ENCODE peak calls at places on chromosome X, in four cellular contexts. E is SK-N-SH, B is A549, U is GM23248. J is an unnamed sample.

GRCh38 chrX:106415276-106415895 is 196.4 kb upstream of the RADX start:
- DNase-seq in E (peak; percentile 26), B (peak; percentile 22), U (peak; percentile 43), J (no peak)

GRCh38 chrX:151974336-151975227 is at the start of gene GABRE:
- DNase-seq in E (peak; percentile 40), B (peak; percentile 52), U (peak; percentile 76), J (peak; percentile 53)

GRCh38 chrX:150649096-150649870 is 43.9 kb upstream of the MTMR1 start:
- DNase-seq in E (no peak), B (peak; percentile 43), U (peak; percentile 45), J (no peak)

GRCh38 chrX:69987691-69988090 is 62.0 kb downstream of the AWAT2 start:
- DNase-seq in E (no peak), B (no peak), U (no peak), J (no peak)

GRCh38 chrX:133191739-133192039 is 26.5 kb downstream of the TFDP3 start:
- DNase-seq in E (no peak), B (no peak), U (no peak), J (no peak)

GRCh38 chrX:76850851-76851250 is 423.3 kb downstream of the MAGEE1 start:
- DNase-seq in E (no peak), B (peak; percentile 0), U (peak; percentile 0), J (peak; percentile 17)

GRCh38 chrX:49876750-49877149 is 2.5 kb upstream of the USP27X start:
- DNase-seq in E (peak; percentile 49), B (peak; percentile 30), U (peak; percentile 42), J (no peak)

GRCh38 chrX:15815779-15816452 is 25.6 kb downstream of the ZRSR2 start:
- DNase-seq in E (peak; percentile 59), B (peak; percentile 44), U (peak; percentile 31), J (peak; percentile 15)

GRCh38 chrX:153226344-153227190 is 47.5 kb downstream of the MAGEA1 start:
- DNase-seq in E (no peak), B (peak; percentile 43), U (peak; percentile 58), J (peak; percentile 4)

GRCh38 chrX:119272882-119273806 is 37.1 kb downstream of the PGRMC1 start:
- DNase-seq in E (peak; percentile 27), B (no peak), U (peak; percentile 56), J (no peak)

GRCh38 chrX:31319586-31319985 is 247.7 kb upstream of the FTHL17 start:
- DNase-seq in E (no peak), B (no peak), U (no peak), J (no peak)

GRCh38 chrX:24982306-24982965 is 33.3 kb downstream of the ARX start:
- DNase-seq in E (no peak), B (no peak), U (peak; percentile 35), J (no peak)

GRCh38 chrX:70175338-70175737 is 1.9 kb upstream of the DGAT2L6 start:
- DNase-seq in E (no peak), B (no peak), U (no peak), J (no peak)

GRCh38 chrX:78571849-78572248 is 87.3 kb downstream of the RTL3 start:
- DNase-seq in E (no peak), B (no peak), U (no peak), J (no peak)

GRCh38 chrX:97639526-97639925 is 755.8 kb downstream of the RPA4 start:
- DNase-seq in E (no peak), B (no peak), U (no peak), J (no peak)

GRCh38 chrX:47483310-47484268 is 567 bp upstream of the ZNF41 start:
- DNase-seq in E (peak; percentile 49), B (peak; percentile 28), U (peak; percentile 60), J (peak; percentile 54)

GRCh38 chrX:13747836-13748235 is 13.3 kb downstream of the OFD1 start:
- DNase-seq in E (peak; percentile 27), B (peak; percentile 56), U (peak; percentile 70), J (peak; percentile 57)

GRCh38 chrX:96684339-96685204 is at the start of gene DIAPH2:
- DNase-seq in E (peak; percentile 69), B (peak; percentile 84), U (peak; percentile 84), J (peak; percentile 83)

GRCh38 chrX:109848451-109849050 is 115.5 kb upstream of the ACSL4 start:
- DNase-seq in E (peak; percentile 12), B (no peak), U (no peak), J (peak; percentile 10)

GRCh38 chrX:24999501-24999900 is 16.3 kb downstream of the ARX start:
- DNase-seq in E (no peak), B (no peak), U (no peak), J (no peak)

GRCh38 chrX:84501798-84502628 is at the start of gene HDX:
- DNase-seq in E (peak; percentile 56), B (peak; percentile 81), U (peak; percentile 92), J (peak; percentile 92)

GRCh38 chrX:124829930-124830329 is 483.6 kb downstream of the SH2D1A start:
- DNase-seq in E (no peak), B (no peak), U (no peak), J (no peak)

GRCh38 chrX:12327836-12328235 is 189.6 kb downstream of the FRMPD4 start:
- DNase-seq in E (no peak), B (no peak), U (no peak), J (no peak)

GRCh38 chrX:2710041-2710471 is 19.0 kb downstream of the CD99 start:
- DNase-seq in E (no peak), B (peak; percentile 88), U (peak; percentile 95), J (no peak)

GRCh38 chrX:46961574-46962279 is 49.5 kb downstream of the JADE3 start:
- DNase-seq in E (no peak), B (no peak), U (no peak), J (peak; percentile 2)

GRCh38 chrX:111100191-111100590 is 4.2 kb downstream of the PAK3 start:
- DNase-seq in E (peak; percentile 69), B (peak; percentile 43), U (peak; percentile 36), J (peak; percentile 61)

GRCh38 chrX:31449064-31449463 is 377.2 kb upstream of the FTHL17 start:
- DNase-seq in E (no peak), B (no peak), U (no peak), J (no peak)

GRCh38 chrX:41599507-41599906 is 89.3 kb upstream of the GPR34 start:
- DNase-seq in E (no peak), B (no peak), U (no peak), J (peak; percentile 16)

GRCh38 chrX:119669424-119670037 is 23.4 kb downstream of the SEPTIN6 start:
- DNase-seq in E (peak; percentile 60), B (no peak), U (peak; percentile 3), J (peak; percentile 80)

GRCh38 chrX:109629310-109629709 is 4.3 kb upstream of the KCNE5 start:
- DNase-seq in E (peak; percentile 36), B (no peak), U (no peak), J (peak; percentile 5)

GRCh38 chrX:34586936-34587335 is 70.1 kb downstream of the TMEM47 start:
- DNase-seq in E (no peak), B (no peak), U (no peak), J (no peak)

GRCh38 chrX:38105216-38105725 is 98.9 kb downstream of the SYTL5 start:
- DNase-seq in E (no peak), B (no peak), U (no peak), J (no peak)

GRCh38 chrX:41558531-41558930 is 111.4 kb downstream of the NYX start:
- DNase-seq in E (peak; percentile 8), B (peak; percentile 29), U (peak; percentile 55), J (peak; percentile 3)

GRCh38 chrX:27890611-27891010 is 82.8 kb downstream of the MAGEB10 start:
- DNase-seq in E (no peak), B (peak; percentile 53), U (peak; percentile 22), J (peak; percentile 1)

GRCh38 chrX:145865082-145865481 is 47.5 kb downstream of the SLITRK2 start:
- DNase-seq in E (no peak), B (no peak), U (no peak), J (no peak)

GRCh38 chrX:133670394-133670793 is 255.1 kb upstream of the GPC4 start:
- DNase-seq in E (peak; percentile 48), B (peak; percentile 30), U (peak; percentile 43), J (peak; percentile 64)

GRCh38 chrX:45778621-45779020 is 577.9 kb upstream of the DIPK2B start:
- DNase-seq in E (no peak), B (no peak), U (peak; percentile 50), J (no peak)
- H3K4me1 ChIP-seq in E (peaks cover 62% of the 10 kb centered on the region), B (peaks cover 93% of the 10 kb centered on the region), U (peaks cover 51% of the 10 kb centered on the region), J (no peaks in the 10 kb centered on the region)

GRCh38 chrX:108221481-108221880 is 129.9 kb downstream of the ATG4A start:
- DNase-seq in E (no peak), B (no peak), U (no peak), J (no peak)
- H3K4me3 ChIP-seq in E (no peak overlapping the region), B (no peak overlapping the region), U (no peak overlapping the region), J (no peak overlapping the region)

DNA sequence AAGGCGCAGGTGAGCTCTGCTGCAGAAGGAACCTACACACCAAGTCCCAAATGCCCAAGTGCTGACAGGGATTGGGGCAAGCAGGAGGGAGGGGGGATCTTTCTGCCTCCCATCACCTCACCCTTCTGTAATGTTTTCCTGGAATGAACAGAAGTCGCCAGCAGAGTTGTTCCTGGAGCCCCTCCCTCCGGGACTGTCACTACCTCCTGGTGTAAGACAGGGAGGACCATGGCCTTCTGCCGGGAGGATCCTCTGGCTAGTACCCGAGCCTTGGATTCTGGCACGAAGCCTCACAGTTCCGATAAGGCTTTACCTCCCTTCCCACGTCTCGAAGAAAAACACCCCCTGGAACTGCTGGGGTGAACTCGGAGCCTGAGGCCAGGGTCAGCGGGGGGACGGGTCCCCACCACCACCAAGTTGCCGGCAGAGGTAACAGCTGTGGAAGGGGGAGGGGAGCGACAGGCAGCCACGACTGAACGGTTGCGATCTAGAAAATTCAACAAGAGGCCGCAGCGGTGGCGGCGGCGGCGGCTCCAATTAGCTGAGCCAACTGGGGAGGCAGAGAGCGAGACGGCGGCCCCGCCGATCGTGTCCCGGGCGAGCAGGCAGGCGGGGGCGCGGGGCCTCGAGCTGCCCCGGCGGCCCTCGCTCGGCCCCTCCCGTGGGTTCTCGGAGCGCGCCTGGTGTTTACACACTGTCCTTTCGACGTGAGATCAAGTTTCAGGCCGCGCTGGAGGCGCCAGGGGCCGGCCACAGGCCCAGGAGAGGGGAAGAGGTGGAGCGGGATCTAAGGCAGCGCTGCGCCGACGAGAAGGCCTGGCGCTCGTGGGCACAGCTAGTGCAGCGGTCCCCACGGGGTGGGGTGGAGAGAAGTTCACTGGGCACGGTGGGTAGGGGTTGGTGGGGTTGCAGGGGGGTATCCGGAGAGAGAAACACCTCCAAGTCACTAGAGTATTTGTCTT is 53.7 kb upstream of the BCOR start:
- DNase-seq in E (no peak), B (no peak), U (no peak), J (peak; percentile 74)
- H3K4me1 ChIP-seq in E (no peaks in the 10 kb centered on the region), B (peaks cover 11% of the 10 kb centered on the region), U (no peaks in the 10 kb centered on the region), J (peaks cover 9% of the 10 kb centered on the region)

GRCh38 chrX:155262970-155263754 is 1.1 kb downstream of the RAB39B start:
- DNase-seq in E (no peak), B (no peak), U (peak; percentile 2), J (no peak)
- H3K4me3 ChIP-seq in E (peak overlapping the region; percentile 75), B (peak overlapping the region; percentile 55), U (peak overlapping the region; percentile 71), J (no peak overlapping the region)

GRCh38 chrX:101229155-101229554 is 9.6 kb downstream of the DRP2 start:
- DNase-seq in E (no peak), B (no peak), U (peak; percentile 72), J (no peak)
- H3K4me1 ChIP-seq in E (no peaks in the 10 kb centered on the region), B (no peaks in the 10 kb centered on the region), U (peaks cover 33% of the 10 kb centered on the region), J (no peaks in the 10 kb centered on the region)

GRCh38 chrX:9913041-9913440 is 54.1 kb upstream of the CLDN34 start:
- DNase-seq in E (no peak), B (no peak), U (peak; percentile 67), J (no peak)
- H3K4me3 ChIP-seq in E (no peak overlapping the region), B (no peak overlapping the region), U (peak overlapping the region; percentile 56), J (no peak overlapping the region)

J was measured in SJCRH30.